ENCODE peak calls at places on chromosomes 6 and 20, in eight cellular contexts. I is IMR-90, R is ovary, J is Peyer's patch, Y is HCT116, N is sigmoid colon, L is spleen, C is A549. W is an unnamed sample.

GRCh38 chr20:4946585-4947378 is 54.5 kb downstream of the SLC23A2 start:
- DNase-seq in I (no peak), R (no peak), J (peak), Y (no peak), N (no peak), L (no peak), C (no peak), W (no peak)

GRCh38 chr20:723756-724155 is 44.5 kb downstream of the SLC52A3 start:
- DNase-seq in I (no peak), R (no peak), J (no peak), Y (no peak), N (no peak), L (peak), C (no peak), W (no peak)

GRCh38 chr20:34150616-34151015 is 38.6 kb upstream of the EIF2S2 start:
- DNase-seq in I (no peak), R (no peak), J (no peak), Y (no peak), N (no peak), L (no peak), C (no peak), W (no peak)

GRCh38 chr6:113558966-113559365 is 298.2 kb upstream of the MARCKS start:
- DNase-seq in I (peak), R (no peak), J (no peak), Y (no peak), N (no peak), L (no peak), C (no peak), W (no peak)

GRCh38 chr6:158042245-158042798 is 60.7 kb downstream of the SYNJ2 start:
- DNase-seq in I (peak), R (peak), J (no peak), Y (peak), N (peak), L (no peak), C (no peak), W (no peak)

GRCh38 chr20:1202762-1203504 is at the start of gene C20orf202:
- DNase-seq in I (no peak), R (no peak), J (no peak), Y (no peak), N (no peak), L (no peak), C (no peak), W (no peak)

GRCh38 chr6:2622683-2623082 is 128.0 kb downstream of the MYLK4 start:
- DNase-seq in I (no peak), R (no peak), J (no peak), Y (no peak), N (no peak), L (no peak), C (no peak), W (no peak)

GRCh38 chr6:21265264-21266044 is 328.1 kb upstream of the SOX4 start:
- DNase-seq in I (peak), R (no peak), J (no peak), Y (no peak), N (no peak), L (no peak), C (no peak), W (no peak)

GRCh38 chr20:6395695-6396094 is 272.9 kb upstream of the FERMT1 start:
- DNase-seq in I (peak), R (no peak), J (no peak), Y (no peak), N (no peak), L (no peak), C (no peak), W (no peak)

GRCh38 chr6:113352029-113352801 is 504.9 kb upstream of the MARCKS start:
- DNase-seq in I (peak), R (no peak), J (peak), Y (peak), N (no peak), L (no peak), C (peak), W (peak)

GRCh38 chr6:167975449-167975848 is 22.0 kb upstream of the KIF25 start:
- DNase-seq in I (no peak), R (no peak), J (no peak), Y (no peak), N (no peak), L (peak), C (no peak), W (no peak)

GRCh38 chr6:111692327-111693164 is 86.9 kb upstream of the TRAF3IP2 start:
- DNase-seq in I (no peak), R (no peak), J (peak), Y (no peak), N (peak), L (no peak), C (no peak), W (peak)

GRCh38 chr6:53967415-53967814 is 143.8 kb upstream of the MLIP start:
- DNase-seq in I (no peak), R (no peak), J (no peak), Y (no peak), N (no peak), L (no peak), C (no peak), W (no peak)
- TF ChIP-seq POLR2A in I (no peak), R (no peak), J (no peak), Y (no peak), N (no peak), L (no peak), C (no peak), W (no peak)

GRCh38 chr20:64025101-64025825 is 10.7 kb upstream of the C20orf204 start:
- DNase-seq in I (no peak), R (no peak), J (no peak), Y (no peak), N (no peak), L (no peak), C (no peak), W (no peak)
- TF ChIP-seq CTCF in I (no peak), R (no peak), J (no peak), Y (no peak), N (no peak), L (no peak), C (no peak), W (no peak)

DNA sequence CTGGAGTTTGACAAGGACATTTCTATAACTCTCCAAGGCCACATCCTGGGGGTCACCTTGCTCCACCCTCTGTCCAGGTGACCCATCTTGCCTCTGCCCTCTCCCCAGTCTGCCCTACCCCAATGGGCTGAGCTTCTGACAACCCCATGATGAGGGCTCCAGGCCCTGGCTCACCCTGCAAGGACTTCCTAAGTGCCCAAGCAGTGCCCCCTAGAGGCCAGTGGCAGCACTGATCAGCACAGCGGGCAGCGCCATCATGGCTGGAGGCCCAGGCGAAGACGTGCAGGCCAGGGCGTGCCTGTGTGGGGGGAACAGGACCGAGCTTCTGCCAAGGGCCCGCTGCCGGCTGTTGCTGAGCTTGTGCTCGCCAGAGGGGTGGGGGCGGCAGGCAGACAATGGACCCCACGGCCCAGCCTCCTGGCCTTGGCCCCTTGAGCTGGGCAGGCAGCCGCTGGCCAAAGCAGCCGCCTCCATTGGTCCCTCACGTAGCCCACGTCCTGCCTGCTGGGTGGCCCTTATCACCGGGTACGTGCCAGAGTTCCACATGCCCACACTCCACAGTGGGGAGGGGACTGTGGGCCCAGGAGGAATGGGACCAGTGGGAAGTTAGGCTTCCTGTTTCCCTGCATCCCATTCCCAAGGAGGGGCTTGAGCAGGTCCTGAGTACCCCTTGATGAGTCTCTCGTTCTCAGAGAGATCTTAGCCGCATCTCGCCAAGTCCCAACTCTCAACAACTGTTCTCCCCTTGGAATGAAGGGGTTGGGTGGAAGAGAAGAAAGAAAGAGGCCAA is 64.3 kb downstream of the MRPL14 start:
- DNase-seq in I (no peak), R (peak), J (no peak), Y (no peak), N (no peak), L (peak), C (no peak), W (no peak)
- H3K27ac ChIP-seq in I (peak), R (no peak), J (no peak), Y (no peak), N (no peak), L (no peak), C (peak), W (no peak)

GRCh38 chr6:166712554-166713228 is 85.6 kb upstream of the RPS6KA2 start:
- DNase-seq in I (no peak), R (no peak), J (no peak), Y (no peak), N (no peak), L (no peak), C (no peak), W (no peak)
- TF ChIP-seq POLR2A in I (no peak), R (no peak), J (no peak), Y (no peak), N (no peak), L (no peak), C (no peak), W (no peak)